ENCODE peak calls at places on chromosome 11, in eight cellular contexts. H, B, V, Z, Y, J, O and K are unnamed samples.

GRCh38 chr11:17298302-17298701 is 21.8 kb downstream of the NUCB2 start:
- DNase-seq in H (no peak), B (peak), V (no peak), Z (no peak), Y (no peak), J (no peak), O (no peak), K (no peak)

GRCh38 chr11:93160156-93160555 is 37.6 kb downstream of the SLC36A4 start:
- DNase-seq in H (no peak), B (no peak), V (no peak), Z (no peak), Y (no peak), J (no peak), O (no peak), K (no peak)

GRCh38 chr11:28860898-28861297 is 752.7 kb downstream of the METTL15 start:
- DNase-seq in H (no peak), B (no peak), V (no peak), Z (no peak), Y (peak), J (peak), O (no peak), K (no peak)

GRCh38 chr11:95888852-95889251 is 35.1 kb downstream of the MTMR2 start:
- DNase-seq in H (no peak), B (no peak), V (no peak), Z (no peak), Y (no peak), J (no peak), O (no peak), K (no peak)

GRCh38 chr11:83639995-83640758 is 354.0 kb upstream of the CCDC90B start:
- DNase-seq in H (no peak), B (no peak), V (no peak), Z (no peak), Y (no peak), J (no peak), O (no peak), K (no peak)

GRCh38 chr11:61892085-61892370 is 683 bp upstream of the FADS3 start:
- DNase-seq in H (no peak), B (no peak), V (peak), Z (peak), Y (no peak), J (no peak), O (no peak), K (no peak)

GRCh38 chr11:70502677-70503076 is 104.3 kb downstream of the CTTN start:
- DNase-seq in H (no peak), B (no peak), V (no peak), Z (no peak), Y (no peak), J (no peak), O (no peak), K (no peak)

GRCh38 chr11:96186806-96187205 is 156.2 kb downstream of the MAML2 start:
- DNase-seq in H (no peak), B (no peak), V (no peak), Z (no peak), Y (no peak), J (no peak), O (peak), K (no peak)

GRCh38 chr11:8100151-8100550 is 19.1 kb downstream of the TUB start:
- DNase-seq in H (peak), B (no peak), V (no peak), Z (no peak), Y (no peak), J (no peak), O (no peak), K (no peak)

GRCh38 chr11:95499516-95500135 is 268.6 kb upstream of the SESN3 start:
- DNase-seq in H (no peak), B (no peak), V (no peak), Z (no peak), Y (peak), J (peak), O (no peak), K (no peak)

GRCh38 chr11:79276900-79277299 is 163.9 kb downstream of the TENM4 start:
- DNase-seq in H (no peak), B (no peak), V (no peak), Z (no peak), Y (no peak), J (no peak), O (no peak), K (no peak)

GRCh38 chr11:110518809-110519514 is 89.2 kb downstream of the FDX1 start:
- DNase-seq in H (no peak), B (no peak), V (no peak), Z (no peak), Y (peak), J (no peak), O (peak), K (no peak)

GRCh38 chr11:128929991-128930390 is 12.7 kb downstream of the TP53AIP1 start:
- DNase-seq in H (no peak), B (peak), V (no peak), Z (no peak), Y (peak), J (peak), O (no peak), K (no peak)

GRCh38 chr11:126544311-126545056 is 189.0 kb downstream of the ST3GAL4 start:
- DNase-seq in H (no peak), B (no peak), V (peak), Z (no peak), Y (peak), J (peak), O (no peak), K (peak)

GRCh38 chr11:102361100-102362021 is 14.3 kb downstream of the BIRC2 start:
- DNase-seq in H (peak), B (peak), V (no peak), Z (peak), Y (no peak), J (no peak), O (no peak), K (no peak)

GRCh38 chr11:10366568-10367331 is 61.9 kb downstream of the ADM start:
- DNase-seq in H (peak), B (peak), V (peak), Z (peak), Y (peak), J (peak), O (peak), K (peak)

GRCh38 chr11:68796779-68797178 is 44.9 kb downstream of the CPT1A start:
- DNase-seq in H (no peak), B (no peak), V (no peak), Z (no peak), Y (no peak), J (no peak), O (no peak), K (no peak)

GRCh38 chr11:119341222-119342022 is 739 bp upstream of the C1QTNF5 start:
- DNase-seq in H (no peak), B (no peak), V (peak), Z (no peak), Y (no peak), J (no peak), O (no peak), K (no peak)
- H3K4me3 ChIP-seq in H (no peak), B (no peak), V (peak), Z (no peak), Y (no peak), J (no peak), O (no peak), K (no peak)

GRCh38 chr11:65476632-65477270 is 22.1 kb upstream of the MALAT1 start:
- DNase-seq in H (no peak), B (no peak), V (no peak), Z (no peak), Y (no peak), J (no peak), O (peak), K (no peak)

GRCh38 chr11:65473275-65473860 is 25.5 kb upstream of the MALAT1 start:
- DNase-seq in H (no peak), B (no peak), V (no peak), Z (no peak), Y (no peak), J (no peak), O (peak), K (no peak)

GRCh38 chr11:65468874-65469333 is 29.9 kb upstream of the MALAT1 start:
- DNase-seq in H (peak), B (peak), V (peak), Z (peak), Y (peak), J (peak), O (peak), K (peak)

GRCh38 chr11:65470433-65470832 is 28.4 kb upstream of the MALAT1 start:
- DNase-seq in H (no peak), B (no peak), V (no peak), Z (no peak), Y (no peak), J (no peak), O (no peak), K (no peak)

DNA sequence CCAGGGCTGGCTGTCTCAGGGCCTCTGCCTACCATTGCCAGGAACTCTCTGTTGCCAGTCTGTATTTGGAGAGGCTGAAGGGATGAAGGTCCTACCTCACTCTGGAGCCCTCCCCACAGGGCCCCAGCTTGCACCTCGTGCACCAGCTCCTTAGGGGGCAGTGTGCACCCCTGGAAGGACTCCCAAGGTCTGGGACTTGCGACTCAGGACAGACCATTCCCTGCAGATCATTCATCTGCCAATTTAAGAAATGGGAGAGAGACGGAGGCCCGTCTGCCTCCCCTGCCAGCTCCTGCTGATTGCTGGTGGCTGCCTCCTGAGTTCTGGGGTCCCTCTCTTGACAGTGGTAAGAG is 27.5 kb upstream of the MALAT1 start:
- DNase-seq in H (no peak), B (peak), V (peak), Z (no peak), Y (peak), J (peak), O (peak), K (no peak)
- H3K4me3 ChIP-seq in H (peak), B (peak), V (no peak), Z (peak), Y (no peak), J (no peak), O (no peak), K (no peak)

GRCh38 chr11:695332-695605 is 247 bp upstream of the DEAF1 start:
- DNase-seq in H (no peak), B (no peak), V (no peak), Z (no peak), Y (no peak), J (no peak), O (no peak), K (no peak)

GRCh38 chr11:697811-698311 is 2.2 kb downstream of the TMEM80 start:
- DNase-seq in H (no peak), B (no peak), V (no peak), Z (no peak), Y (no peak), J (no peak), O (peak), K (no peak)

GRCh38 chr11:698493-699115 is 3.0 kb downstream of the TMEM80 start:
- DNase-seq in H (no peak), B (no peak), V (no peak), Z (no peak), Y (no peak), J (no peak), O (no peak), K (no peak)

GRCh38 chr11:695606-696381 is at the start of gene TMEM80:
- DNase-seq in H (peak), B (peak), V (peak), Z (peak), Y (peak), J (peak), O (peak), K (peak)

DNA sequence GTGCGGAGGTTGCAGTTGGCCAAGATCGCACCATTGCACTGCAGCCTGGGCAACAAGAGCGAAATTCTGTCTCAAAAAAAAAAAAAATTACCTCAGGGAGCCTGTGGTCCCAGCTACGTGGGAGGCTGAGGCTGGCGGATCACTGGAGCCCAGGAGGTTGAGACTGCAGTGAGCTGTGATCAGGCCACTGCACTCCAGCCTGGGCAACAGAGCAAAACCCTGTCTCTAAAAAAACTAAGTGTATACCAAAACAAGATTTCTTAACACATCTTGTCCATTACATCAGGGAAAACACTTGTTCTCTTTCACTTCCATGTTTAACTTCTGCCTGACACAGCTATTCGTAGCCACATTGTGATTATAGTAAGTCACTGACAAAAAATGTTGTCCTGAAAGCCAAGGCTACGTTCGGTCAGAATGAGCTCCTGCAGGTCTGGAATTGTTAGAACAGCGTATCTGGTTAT is 1.4 kb downstream of the TMEM80 start:
- DNase-seq in H (no peak), B (peak), V (no peak), Z (peak), Y (peak), J (no peak), O (peak), K (no peak)
- H3K4me3 ChIP-seq in H (no peak), B (peak), V (no peak), Z (no peak), Y (no peak), J (no peak), O (no peak), K (no peak)

GRCh38 chr11:119713361-119714040 is 15.5 kb downstream of the NECTIN1 start:
- DNase-seq in H (no peak), B (no peak), V (no peak), Z (no peak), Y (no peak), J (peak), O (no peak), K (no peak)
- H3K4me3 ChIP-seq in H (no peak), B (no peak), V (no peak), Z (no peak), Y (no peak), J (no peak), O (no peak), K (no peak)

GRCh38 chr11:35082322-35083180 is 56.4 kb upstream of the CD44 start:
- DNase-seq in H (peak), B (peak), V (peak), Z (peak), Y (peak), J (peak), O (peak), K (peak)
- H3K4me3 ChIP-seq in H (peak), B (peak), V (no peak), Z (peak), Y (no peak), J (no peak), O (no peak), K (no peak)

GRCh38 chr11:86193297-86194095 is 51.1 kb upstream of the EED start:
- DNase-seq in H (peak), B (peak), V (peak), Z (peak), Y (peak), J (peak), O (peak), K (peak)
- H3K4me3 ChIP-seq in H (peak), B (peak), V (peak), Z (no peak), Y (peak), J (no peak), O (no peak), K (no peak)